ENCODE peak calls at places on chromosome 19, in six cellular contexts. X is A549, V is breast epithelium, S is IMR-90, F is GM12878, D is suprapubic skin. U is an unnamed sample.

GRCh38 chr19:41993612-41994483 is at the start of gene ATP1A3:
- DNase-seq in F (no peak), D (no peak), X (peak; percentile 68), V (no peak), S (peak; percentile 21), U (no peak)

GRCh38 chr19:38216785-38217746 is 7.0 kb downstream of the DPF1 start:
- DNase-seq in X (no peak), F (no peak), V (no peak), S (no peak), D (no peak), U (no peak)

GRCh38 chr19:6501740-6502648 is at the start of gene TUBB4A:
- DNase-seq in F (no peak), X (no peak), S (no peak), V (no peak), D (no peak), U (no peak)

GRCh38 chr19:6241680-6242079 is 38.1 kb downstream of the MLLT1 start:
- DNase-seq in X (no peak), V (peak; percentile 65), F (no peak), S (no peak), D (peak; percentile 84), U (no peak)

GRCh38 chr19:34983786-34984185 is 16.3 kb upstream of the GRAMD1A start:
- DNase-seq in V (no peak), S (no peak), X (no peak), F (no peak), D (no peak), U (no peak)

GRCh38 chr19:48989701-48990291 is 3.3 kb downstream of the GYS1 start:
- DNase-seq in F (no peak), V (no peak), S (no peak), X (no peak), D (no peak), U (no peak)

GRCh38 chr19:49764341-49764740 is 1.2 kb upstream of the TSKS start:
- DNase-seq in F (no peak), D (no peak), X (no peak), S (no peak), V (no peak), U (no peak)

GRCh38 chr19:39596911-39597310 is 5.4 kb upstream of the LGALS13 start:
- DNase-seq in X (no peak), V (no peak), D (no peak), F (no peak), S (no peak), U (no peak)

GRCh38 chr19:42111384-42111783 is 20.9 kb downstream of the POU2F2 start:
- DNase-seq in D (no peak), V (no peak), S (peak; percentile 75), X (no peak), F (no peak), U (no peak)

GRCh38 chr19:9040131-9040530 is 29.9 kb upstream of the MUC16 start:
- DNase-seq in D (no peak), S (no peak), F (no peak), V (no peak), X (no peak), U (no peak)

GRCh38 chr19:48644839-48645651 is 942 bp downstream of the CA11 start:
- DNase-seq in V (peak; percentile 81), F (no peak), X (peak; percentile 88), S (peak; percentile 65), D (no peak), U (no peak)

GRCh38 chr19:17556995-17557394 is 1.5 kb downstream of the COLGALT1 start:
- DNase-seq in X (no peak), F (no peak), D (no peak), V (no peak), S (no peak), U (no peak)

GRCh38 chr19:17555929-17556813 is 722 bp downstream of the COLGALT1 start:
- DNase-seq in D (no peak), X (peak; percentile 71), S (peak; percentile 44), F (no peak), V (no peak), U (no peak)

GRCh38 chr19:17557461-17557860 is 2.0 kb downstream of the COLGALT1 start:
- DNase-seq in S (no peak), F (no peak), D (no peak), V (no peak), X (no peak), U (no peak)

GRCh38 chr19:17554968-17555479 is 425 bp upstream of the COLGALT1 start:
- DNase-seq in X (no peak), F (no peak), V (no peak), D (no peak), S (no peak), U (no peak)

DNA sequence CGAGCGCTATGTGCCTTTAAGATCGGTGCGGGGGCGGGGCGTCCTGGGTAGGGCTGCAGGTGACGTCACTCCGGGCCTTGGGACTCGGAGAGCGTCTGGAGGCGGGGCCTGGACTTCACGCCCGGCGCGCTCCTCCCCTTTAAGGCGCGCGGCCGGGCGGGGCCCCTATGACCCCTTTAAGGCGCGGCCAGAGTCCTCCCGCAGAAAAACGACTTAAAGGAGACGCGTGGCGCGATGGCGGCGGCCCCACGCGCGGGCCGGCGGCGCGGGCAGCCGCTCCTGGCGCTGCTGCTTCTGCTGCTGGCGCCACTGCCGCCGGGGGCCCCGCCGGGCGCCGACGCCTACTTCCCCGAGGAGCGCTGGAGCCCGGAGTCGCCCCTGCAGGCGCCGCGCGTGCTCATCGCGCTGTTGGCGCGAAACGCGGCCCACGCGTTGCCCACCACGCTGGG is at the start of gene COLGALT1:
- DNase-seq in X (peak; percentile 94), F (peak; percentile 77), V (peak; percentile 98), D (peak; percentile 99), S (peak; percentile 94), U (peak; percentile 96)
- TF ChIP-seq POLR2A in X (peak; percentile 46), F (no peak), V (no peak), D (peak; percentile 16), S (no peak), U (no peak)

GRCh38 chr19:47013041-47013517 is 6.6 kb upstream of the NPAS1 start:
- DNase-seq in X (peak; percentile 83), F (no peak), V (peak; percentile 70), S (peak; percentile 51), D (no peak), U (no peak)
- TF ChIP-seq CTCF in X (peak; percentile 95), F (peak; percentile 99), V (peak; percentile 99), S (peak; percentile 98), D (peak; percentile 99), U (peak; percentile 96)

GRCh38 chr19:10318807-10319426 is 3.1 kb upstream of the FDX2 start:
- DNase-seq in F (no peak), V (no peak), D (no peak), S (no peak), X (no peak), U (no peak)
- TF ChIP-seq POLR2A in F (no peak), V (no peak), D (no peak), S (no peak), X (no peak), U (no peak)

DNA sequence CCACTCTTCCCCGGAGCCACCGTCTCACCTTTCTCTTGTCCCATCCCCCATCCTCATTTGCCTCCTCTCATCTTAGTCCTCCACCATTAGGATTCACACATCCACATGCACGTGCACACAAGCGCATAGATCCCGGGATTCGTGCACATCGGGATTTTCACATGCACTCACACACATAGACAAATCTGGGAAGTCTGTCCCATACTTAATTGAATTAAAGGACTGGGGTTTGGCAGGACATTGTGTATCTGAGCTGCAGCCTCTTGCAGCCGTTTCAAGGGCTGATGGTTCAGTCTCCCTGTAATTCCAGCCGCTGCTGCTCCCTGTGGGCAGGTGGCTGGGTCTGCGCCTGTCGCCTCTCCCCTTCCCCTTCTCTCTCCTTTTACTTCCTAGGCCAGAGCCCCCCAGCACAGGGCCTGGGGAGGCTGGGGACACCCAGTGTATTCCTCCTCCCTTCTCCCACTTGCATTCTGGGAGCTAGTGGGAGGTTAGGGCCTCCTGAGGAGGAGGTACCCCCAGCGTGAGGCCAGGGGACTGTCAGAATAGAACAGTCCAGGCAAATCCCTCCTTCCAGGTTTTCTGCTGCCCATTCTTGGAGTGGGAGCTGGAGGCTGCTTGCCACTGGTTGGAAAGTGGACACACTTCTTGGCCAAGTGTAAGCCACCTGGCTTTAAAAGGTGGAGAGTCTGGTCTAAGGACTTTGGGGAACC is 43.6 kb downstream of the LYL1 start:
- DNase-seq in F (no peak), X (no peak), S (no peak), V (no peak), D (no peak), U (no peak)
- TF ChIP-seq CTCF in F (no peak), X (no peak), S (no peak), V (peak; percentile 10), D (no peak), U (no peak)

GRCh38 chr19:1251233-1251502 is 2.8 kb downstream of the MIDN start:
- DNase-seq in F (no peak), X (peak; percentile 86), S (peak; percentile 68), V (no peak), D (peak; percentile 93), U (no peak)
- TF ChIP-seq POLR2A in F (no peak), X (no peak), S (peak; percentile 48), V (no peak), D (no peak), U (no peak)

GRCh38 chr19:40801449-40802299 is 2.7 kb downstream of the EGLN2 start:
- DNase-seq in D (no peak), S (no peak), F (no peak), X (no peak), V (no peak), U (no peak)
- TF ChIP-seq CTCF in D (no peak), S (no peak), F (no peak), X (no peak), V (no peak), U (no peak)

DNA sequence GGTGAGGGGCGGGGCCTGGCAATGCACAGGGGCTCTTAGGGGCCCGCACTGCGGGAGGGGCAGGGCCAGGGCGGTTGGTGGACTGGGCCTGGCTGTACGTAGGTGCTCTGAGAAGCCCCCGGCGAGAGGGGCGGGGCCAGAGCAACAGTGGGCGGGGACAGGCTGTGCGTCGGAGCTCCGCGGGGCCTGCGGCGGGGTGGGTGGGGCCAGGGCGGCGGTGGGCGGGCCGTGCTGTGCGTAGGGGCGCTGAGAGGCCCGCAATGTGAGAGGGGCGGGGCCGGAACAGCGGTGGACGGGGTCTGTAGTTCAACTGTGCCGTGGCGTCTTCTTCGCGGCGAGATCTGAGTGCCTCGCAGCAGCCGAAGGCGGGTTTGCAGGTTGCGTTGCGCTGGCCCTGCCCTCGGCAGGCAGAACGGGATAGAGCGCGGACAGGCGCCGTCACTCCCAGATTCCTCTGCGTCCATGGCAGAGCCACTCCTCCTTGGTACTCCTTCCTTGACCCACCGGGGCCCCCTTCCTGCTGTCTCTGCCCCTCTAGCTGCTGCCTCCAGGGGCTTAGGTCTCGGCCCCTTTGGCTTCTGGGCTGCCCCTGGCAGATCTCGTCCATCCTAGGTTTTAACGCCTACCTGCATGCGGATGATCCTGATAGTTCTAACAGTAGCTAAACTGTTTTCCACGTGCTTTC is 33.2 kb downstream of the CCNE1 start:
- DNase-seq in V (peak; percentile 91), D (peak; percentile 94), F (peak; percentile 59), S (peak; percentile 88), X (peak; percentile 99), U (peak; percentile 64)
- TF ChIP-seq POLR2A in V (no peak), D (no peak), F (peak; percentile 90), S (no peak), X (peak; percentile 72), U (no peak)

GRCh38 chr19:55178781-55179569 is 1.1 kb downstream of the SYT5 start:
- DNase-seq in S (peak; percentile 77), X (peak; percentile 91), V (no peak), F (peak; percentile 40), D (peak; percentile 72), U (no peak)
- TF ChIP-seq CTCF in S (no peak), X (no peak), V (no peak), F (no peak), D (no peak), U (no peak)

GRCh38 chr19:11293468-11294389 is 2.2 kb upstream of the TSPAN16 start:
- DNase-seq in S (peak; percentile 87), V (peak; percentile 95), F (peak; percentile 59), X (peak; percentile 93), D (peak; percentile 97), U (peak; percentile 19)
- TF ChIP-seq POLR2A in S (no peak), V (no peak), F (no peak), X (peak; percentile 55), D (no peak), U (no peak)